ENCODE peak calls at places on chromosomes 5 and 9, in six cellular contexts. One of them, this sample, is unnamed.

GRCh38 chr9:34446468-34446891 is 11.9 kb downstream of the FAM219A start:
- DNase-seq in left colon: no peak
- DNase-seq in psoas muscle: no peak
- DNase-seq in hepatic stellate cell: peak; percentile 35
- DNase-seq in EL: peak; percentile 35
- DNase-seq in stimulated activated naive CD8-positive, alpha-beta T cell treated with anti-CD3 and anti-CD28 coated beads, Interleukin-15, Interleukin-2, amounts not matched to agents 100 U/mL and 50 U/mL, for 24 hours: no peak
- DNase-seq in this sample: no peak

GRCh38 chr5:150503386-150503785 is 4.5 kb upstream of the NDST1 start:
- DNase-seq in left colon: no peak
- DNase-seq in psoas muscle: no peak
- DNase-seq in hepatic stellate cell: no peak
- DNase-seq in EL: no peak
- DNase-seq in stimulated activated naive CD8-positive, alpha-beta T cell treated with anti-CD3 and anti-CD28 coated beads, Interleukin-15, Interleukin-2, amounts not matched to agents 100 U/mL and 50 U/mL, for 24 hours: no peak
- DNase-seq in this sample: no peak

GRCh38 chr5:78778538-78778937 is 130.0 kb upstream of the LHFPL2 start:
- DNase-seq in left colon: no peak
- DNase-seq in psoas muscle: no peak
- DNase-seq in hepatic stellate cell: no peak
- DNase-seq in EL: peak; percentile 61
- DNase-seq in stimulated activated naive CD8-positive, alpha-beta T cell treated with anti-CD3 and anti-CD28 coated beads, Interleukin-15, Interleukin-2, amounts not matched to agents 100 U/mL and 50 U/mL, for 24 hours: no peak
- DNase-seq in this sample: no peak

GRCh38 chr9:38685535-38685934 is 34.4 kb downstream of the FAM240B start:
- DNase-seq in left colon: no peak
- DNase-seq in psoas muscle: no peak
- DNase-seq in hepatic stellate cell: no peak
- DNase-seq in EL: no peak
- DNase-seq in stimulated activated naive CD8-positive, alpha-beta T cell treated with anti-CD3 and anti-CD28 coated beads, Interleukin-15, Interleukin-2, amounts not matched to agents 100 U/mL and 50 U/mL, for 24 hours: no peak
- DNase-seq in this sample: no peak

GRCh38 chr5:108521011-108521700 is 139.3 kb upstream of the FBXL17 start:
- DNase-seq in left colon: no peak
- DNase-seq in psoas muscle: no peak
- DNase-seq in hepatic stellate cell: no peak
- DNase-seq in EL: no peak
- DNase-seq in stimulated activated naive CD8-positive, alpha-beta T cell treated with anti-CD3 and anti-CD28 coated beads, Interleukin-15, Interleukin-2, amounts not matched to agents 100 U/mL and 50 U/mL, for 24 hours: no peak
- DNase-seq in this sample: no peak

GRCh38 chr5:132747064-132747692 is at the start of gene CCNI2:
- DNase-seq in left colon: peak; percentile 81
- DNase-seq in psoas muscle: no peak
- DNase-seq in hepatic stellate cell: peak; percentile 44
- DNase-seq in EL: peak; percentile 43
- DNase-seq in stimulated activated naive CD8-positive, alpha-beta T cell treated with anti-CD3 and anti-CD28 coated beads, Interleukin-15, Interleukin-2, amounts not matched to agents 100 U/mL and 50 U/mL, for 24 hours: peak; percentile 60
- DNase-seq in this sample: no peak

GRCh38 chr5:8729437-8729836 is 816.4 kb downstream of the SEMA5A start:
- DNase-seq in left colon: no peak
- DNase-seq in psoas muscle: no peak
- DNase-seq in hepatic stellate cell: peak; percentile 14
- DNase-seq in EL: peak; percentile 59
- DNase-seq in stimulated activated naive CD8-positive, alpha-beta T cell treated with anti-CD3 and anti-CD28 coated beads, Interleukin-15, Interleukin-2, amounts not matched to agents 100 U/mL and 50 U/mL, for 24 hours: no peak
- DNase-seq in this sample: no peak

GRCh38 chr5:163645421-163646416 is 140.3 kb downstream of the MAT2B start:
- DNase-seq in left colon: no peak
- DNase-seq in psoas muscle: no peak
- DNase-seq in hepatic stellate cell: no peak
- DNase-seq in EL: no peak
- DNase-seq in stimulated activated naive CD8-positive, alpha-beta T cell treated with anti-CD3 and anti-CD28 coated beads, Interleukin-15, Interleukin-2, amounts not matched to agents 100 U/mL and 50 U/mL, for 24 hours: no peak
- DNase-seq in this sample: no peak

GRCh38 chr9:93436218-93436617 is 15.3 kb upstream of the FAM120A start:
- DNase-seq in left colon: no peak
- DNase-seq in psoas muscle: no peak
- DNase-seq in hepatic stellate cell: no peak
- DNase-seq in EL: no peak
- DNase-seq in stimulated activated naive CD8-positive, alpha-beta T cell treated with anti-CD3 and anti-CD28 coated beads, Interleukin-15, Interleukin-2, amounts not matched to agents 100 U/mL and 50 U/mL, for 24 hours: no peak
- DNase-seq in this sample: no peak